ENCODE peak calls at places on chromosomes 16 and 17, in six cellular contexts. One of them, this sample, is unnamed.

GRCh38 chr16:70697601-70698170 is 11.8 kb upstream of the MTSS2 start:
- DNase-seq in body of pancreas: no peak
- DNase-seq in mesendoderm: peak; percentile 22
- DNase-seq in ascending aorta: no peak
- DNase-seq in neural progenitor cell: no peak
- DNase-seq in stomach: no peak
- DNase-seq in this sample: no peak

GRCh38 chr16:88325087-88325750 is 57.5 kb upstream of the ZNF469 start:
- DNase-seq in neural progenitor cell: no peak
- DNase-seq in body of pancreas: no peak
- DNase-seq in stomach: no peak
- DNase-seq in mesendoderm: no peak
- DNase-seq in ascending aorta: no peak
- DNase-seq in this sample: no peak

GRCh38 chr16:87065781-87066694 is 251.2 kb downstream of the C16orf95 start:
- DNase-seq in stomach: no peak
- DNase-seq in ascending aorta: no peak
- DNase-seq in body of pancreas: no peak
- DNase-seq in mesendoderm: no peak
- DNase-seq in neural progenitor cell: no peak
- DNase-seq in this sample: no peak

GRCh38 chr17:8470447-8471047 is 34.9 kb downstream of the NDEL1 start:
- DNase-seq in stomach: no peak
- DNase-seq in body of pancreas: no peak
- DNase-seq in mesendoderm: no peak
- DNase-seq in ascending aorta: no peak
- DNase-seq in neural progenitor cell: no peak
- DNase-seq in this sample: no peak

GRCh38 chr17:40938981-40939380 is 1.5 kb upstream of the KRT23 start:
- DNase-seq in ascending aorta: no peak
- DNase-seq in mesendoderm: no peak
- DNase-seq in neural progenitor cell: no peak
- DNase-seq in body of pancreas: no peak
- DNase-seq in stomach: no peak
- DNase-seq in this sample: no peak

GRCh38 chr16:80936410-80936809 is 70.3 kb downstream of the CMC2 start:
- DNase-seq in mesendoderm: no peak
- DNase-seq in ascending aorta: no peak
- DNase-seq in body of pancreas: no peak
- DNase-seq in stomach: no peak
- DNase-seq in neural progenitor cell: no peak
- DNase-seq in this sample: no peak

GRCh38 chr16:15849209-15849981 is 7.4 kb downstream of the MYH11 start:
- DNase-seq in mesendoderm: no peak
- DNase-seq in body of pancreas: no peak
- DNase-seq in ascending aorta: no peak
- DNase-seq in neural progenitor cell: no peak
- DNase-seq in stomach: no peak
- DNase-seq in this sample: no peak

GRCh38 chr17:63676540-63676933 is 23.4 kb downstream of the LIMD2 start:
- DNase-seq in body of pancreas: no peak
- DNase-seq in mesendoderm: no peak
- DNase-seq in neural progenitor cell: peak; percentile 16
- DNase-seq in stomach: no peak
- DNase-seq in ascending aorta: no peak
- DNase-seq in this sample: no peak

GRCh38 chr17:13362341-13363122 is 239.2 kb downstream of the HS3ST3A1 start:
- DNase-seq in ascending aorta: no peak
- DNase-seq in stomach: no peak
- DNase-seq in neural progenitor cell: peak; percentile 25
- DNase-seq in mesendoderm: peak; percentile 25
- DNase-seq in body of pancreas: no peak
- DNase-seq in this sample: no peak

GRCh38 chr17:82396601-82397435 is 21.3 kb upstream of the HEXD start:
- DNase-seq in ascending aorta: no peak
- DNase-seq in mesendoderm: no peak
- DNase-seq in body of pancreas: no peak
- DNase-seq in neural progenitor cell: no peak
- DNase-seq in stomach: no peak
- DNase-seq in this sample: no peak

GRCh38 chr17:56821847-56822534 is 11.7 kb downstream of the C17orf67 start:
- DNase-seq in neural progenitor cell: no peak
- DNase-seq in body of pancreas: no peak
- DNase-seq in ascending aorta: no peak
- DNase-seq in stomach: no peak
- DNase-seq in mesendoderm: no peak
- DNase-seq in this sample: no peak

GRCh38 chr17:51228177-51228576 is 31.7 kb downstream of the MBTD1 start:
- DNase-seq in stomach: no peak
- DNase-seq in body of pancreas: no peak
- DNase-seq in ascending aorta: no peak
- DNase-seq in mesendoderm: no peak
- DNase-seq in neural progenitor cell: no peak
- DNase-seq in this sample: no peak

GRCh38 chr16:89567656-89568594 is 7.4 kb downstream of the RPL13 start:
- DNase-seq in mesendoderm: no peak
- DNase-seq in neural progenitor cell: no peak
- DNase-seq in ascending aorta: no peak
- DNase-seq in stomach: no peak
- DNase-seq in body of pancreas: no peak
- DNase-seq in this sample: no peak

GRCh38 chr17:27980035-27980434 is 62.4 kb upstream of the NLK start:
- DNase-seq in ascending aorta: no peak
- DNase-seq in stomach: no peak
- DNase-seq in mesendoderm: peak; percentile 76
- DNase-seq in body of pancreas: no peak
- DNase-seq in neural progenitor cell: no peak
- DNase-seq in this sample: no peak

GRCh38 chr16:87254271-87254670 is 62.9 kb downstream of the C16orf95 start:
- DNase-seq in mesendoderm: no peak
- DNase-seq in neural progenitor cell: no peak
- DNase-seq in stomach: peak; percentile 18
- DNase-seq in ascending aorta: peak; percentile 18
- DNase-seq in body of pancreas: no peak
- DNase-seq in this sample: no peak

GRCh38 chr16:54542805-54543504 is 256.4 kb upstream of the IRX3 start:
- DNase-seq in mesendoderm: no peak
- DNase-seq in stomach: no peak
- DNase-seq in body of pancreas: no peak
- DNase-seq in neural progenitor cell: no peak
- DNase-seq in ascending aorta: no peak
- DNase-seq in this sample: no peak

GRCh38 chr17:69724236-69724635 is 309.7 kb downstream of the MAP2K6 start:
- DNase-seq in ascending aorta: no peak
- DNase-seq in mesendoderm: no peak
- DNase-seq in body of pancreas: no peak
- DNase-seq in stomach: no peak
- DNase-seq in neural progenitor cell: no peak
- DNase-seq in this sample: no peak

GRCh38 chr17:74210191-74211140 is 2.9 kb upstream of the TTYH2 start:
- DNase-seq in mesendoderm: peak; percentile 71
- DNase-seq in body of pancreas: peak; percentile 76
- DNase-seq in neural progenitor cell: peak; percentile 67
- DNase-seq in stomach: peak; percentile 74
- DNase-seq in ascending aorta: peak; percentile 79
- DNase-seq in this sample: peak; percentile 79

GRCh38 chr17:13484020-13484419 is 117.7 kb downstream of the HS3ST3A1 start:
- DNase-seq in ascending aorta: no peak
- DNase-seq in stomach: no peak
- DNase-seq in mesendoderm: no peak
- DNase-seq in body of pancreas: no peak
- DNase-seq in neural progenitor cell: no peak
- DNase-seq in this sample: no peak

GRCh38 chr17:40600486-40601046 is 35.3 kb upstream of the CCR7 start:
- DNase-seq in stomach: no peak
- DNase-seq in mesendoderm: peak; percentile 50
- DNase-seq in neural progenitor cell: no peak
- DNase-seq in body of pancreas: no peak
- DNase-seq in ascending aorta: no peak
- DNase-seq in this sample: no peak

GRCh38 chr17:2931901-2932300 is 131.5 kb downstream of the OR1D5 start:
- DNase-seq in ascending aorta: no peak
- DNase-seq in mesendoderm: no peak
- DNase-seq in neural progenitor cell: no peak
- DNase-seq in body of pancreas: no peak
- DNase-seq in stomach: no peak
- DNase-seq in this sample: no peak

GRCh38 chr16:48526058-48526957 is 83.7 kb downstream of the N4BP1 start:
- DNase-seq in neural progenitor cell: peak; percentile 55
- DNase-seq in stomach: peak; percentile 57
- DNase-seq in body of pancreas: peak; percentile 60
- DNase-seq in ascending aorta: peak; percentile 58
- DNase-seq in mesendoderm: peak; percentile 91
- DNase-seq in this sample: no peak

GRCh38 chr16:28208131-28208530 is 3.6 kb downstream of the XPO6 start:
- DNase-seq in stomach: no peak
- DNase-seq in ascending aorta: no peak
- DNase-seq in mesendoderm: no peak
- DNase-seq in body of pancreas: no peak
- DNase-seq in neural progenitor cell: no peak
- DNase-seq in this sample: no peak

GRCh38 chr17:64099543-64099942 is 30.4 kb downstream of the ERN1 start:
- DNase-seq in neural progenitor cell: peak; percentile 46
- DNase-seq in mesendoderm: no peak
- DNase-seq in body of pancreas: no peak
- DNase-seq in stomach: no peak
- DNase-seq in ascending aorta: no peak
- DNase-seq in this sample: no peak

GRCh38 chr17:602436-602835 is 112.2 kb downstream of the VPS53 start:
- DNase-seq in body of pancreas: no peak
- DNase-seq in stomach: no peak
- DNase-seq in ascending aorta: no peak
- DNase-seq in mesendoderm: no peak
- DNase-seq in neural progenitor cell: no peak
- DNase-seq in this sample: no peak

GRCh38 chr17:29645516-29646051 is 22.9 kb upstream of the CORO6 start:
- DNase-seq in stomach: peak; percentile 42
- DNase-seq in neural progenitor cell: no peak
- DNase-seq in body of pancreas: peak; percentile 55
- DNase-seq in mesendoderm: no peak
- DNase-seq in ascending aorta: peak; percentile 89
- DNase-seq in this sample: peak; percentile 93
- H3K27ac ChIP-seq in stomach: peak overlapping the region; percentile 77
- H3K27ac ChIP-seq in neural progenitor cell: no peak overlapping the region
- H3K27ac ChIP-seq in body of pancreas: no peak overlapping the region
- H3K27ac ChIP-seq in mesendoderm: no peak overlapping the region
- H3K27ac ChIP-seq in ascending aorta: peak overlapping the region; percentile 69
- H3K27ac ChIP-seq in this sample: peak overlapping the region; percentile 77

GRCh38 chr17:60491771-60492170 is 34.3 kb downstream of the APPBP2 start:
- DNase-seq in stomach: no peak
- DNase-seq in ascending aorta: no peak
- DNase-seq in neural progenitor cell: no peak
- DNase-seq in mesendoderm: peak; percentile 44
- DNase-seq in body of pancreas: no peak
- DNase-seq in this sample: no peak
- H3K36me3 ChIP-seq in stomach: peaks cover 92% of the 10 kb centered on the region
- H3K36me3 ChIP-seq in ascending aorta: peaks cover 85% of the 10 kb centered on the region
- H3K36me3 ChIP-seq in neural progenitor cell: peaks cover 72% of the 10 kb centered on the region
- H3K36me3 ChIP-seq in mesendoderm: peaks cover 3% of the 10 kb centered on the region
- H3K36me3 ChIP-seq in body of pancreas: peaks cover 3% of the 10 kb centered on the region
- H3K36me3 ChIP-seq in this sample: peaks cover 49% of the 10 kb centered on the region

GRCh38 chr17:44308320-44308818 is at the start of gene RUNDC3A:
- DNase-seq in neural progenitor cell: peak; percentile 97
- DNase-seq in stomach: peak; percentile 77
- DNase-seq in mesendoderm: peak; percentile 94
- DNase-seq in ascending aorta: peak; percentile 82
- DNase-seq in body of pancreas: peak; percentile 86
- DNase-seq in this sample: peak; percentile 73
- H3K27ac ChIP-seq in neural progenitor cell: no peak within 1 kb of the TSS
- H3K27ac ChIP-seq in stomach: peak within 1 kb of the TSS; percentile 58
- H3K27ac ChIP-seq in mesendoderm: no peak within 1 kb of the TSS
- H3K27ac ChIP-seq in ascending aorta: no peak within 1 kb of the TSS
- H3K27ac ChIP-seq in body of pancreas: no peak within 1 kb of the TSS
- H3K27ac ChIP-seq in this sample: peak within 1 kb of the TSS; percentile 69

GRCh38 chr17:35645923-35646322 is 58.8 kb downstream of the AP2B1 start:
- DNase-seq in ascending aorta: no peak
- DNase-seq in body of pancreas: no peak
- DNase-seq in mesendoderm: no peak
- DNase-seq in neural progenitor cell: no peak
- DNase-seq in stomach: no peak
- DNase-seq in this sample: no peak
- H3K36me3 ChIP-seq in ascending aorta: peaks cover 44% of the 10 kb centered on the region
- H3K36me3 ChIP-seq in body of pancreas: peaks cover 8% of the 10 kb centered on the region
- H3K36me3 ChIP-seq in mesendoderm: peaks cover 2% of the 10 kb centered on the region
- H3K36me3 ChIP-seq in neural progenitor cell: peaks cover 11% of the 10 kb centered on the region
- H3K36me3 ChIP-seq in stomach: peaks cover 96% of the 10 kb centered on the region
- H3K36me3 ChIP-seq in this sample: peaks cover 44% of the 10 kb centered on the region

This sample was measured in right atrium auricular region.